ENCODE peak calls at places on chromosome 9, in nine cellular contexts. One of them, this sample, is unnamed.

GRCh38 chr9:33380390-33381094 is 21.8 kb downstream of the AQP7 start:
- DNase-seq in cardiac septum: peak
- DNase-seq in activated CD4-positive, alpha-beta T cell treated with anti-CD3 and anti-CD28 coated beads, Interleukin-2, amount 50 U/mL, for 48 hours: no peak
- DNase-seq in iPS-NIHi11: no peak
- DNase-seq in left kidney: no peak
- DNase-seq in frontal cortex: no peak
- DNase-seq in CD4-positive, CD25-positive, alpha-beta regulatory T cell: no peak
- DNase-seq in endothelial cell: no peak
- DNase-seq in foreskin fibroblast: no peak
- DNase-seq in this sample: no peak

GRCh38 chr9:89753472-89754055 is 148.8 kb downstream of the GADD45G start:
- DNase-seq in activated CD4-positive, alpha-beta T cell treated with anti-CD3 and anti-CD28 coated beads, Interleukin-2, amount 50 U/mL, for 48 hours: no peak
- DNase-seq in endothelial cell: no peak
- DNase-seq in frontal cortex: no peak
- DNase-seq in foreskin fibroblast: no peak
- DNase-seq in cardiac septum: no peak
- DNase-seq in iPS-NIHi11: no peak
- DNase-seq in left kidney: no peak
- DNase-seq in CD4-positive, CD25-positive, alpha-beta regulatory T cell: no peak
- DNase-seq in this sample: no peak

GRCh38 chr9:105053209-105053652 is 125.3 kb upstream of the ABCA1 start:
- DNase-seq in left kidney: no peak
- DNase-seq in CD4-positive, CD25-positive, alpha-beta regulatory T cell: peak
- DNase-seq in frontal cortex: no peak
- DNase-seq in activated CD4-positive, alpha-beta T cell treated with anti-CD3 and anti-CD28 coated beads, Interleukin-2, amount 50 U/mL, for 48 hours: peak
- DNase-seq in iPS-NIHi11: no peak
- DNase-seq in foreskin fibroblast: peak
- DNase-seq in cardiac septum: no peak
- DNase-seq in endothelial cell: no peak
- DNase-seq in this sample: no peak

GRCh38 chr9:32533338-32533737 is 7.3 kb upstream of the RIGI start:
- DNase-seq in CD4-positive, CD25-positive, alpha-beta regulatory T cell: no peak
- DNase-seq in iPS-NIHi11: no peak
- DNase-seq in left kidney: no peak
- DNase-seq in frontal cortex: no peak
- DNase-seq in activated CD4-positive, alpha-beta T cell treated with anti-CD3 and anti-CD28 coated beads, Interleukin-2, amount 50 U/mL, for 48 hours: no peak
- DNase-seq in foreskin fibroblast: no peak
- DNase-seq in endothelial cell: no peak
- DNase-seq in cardiac septum: no peak
- DNase-seq in this sample: no peak

GRCh38 chr9:129379181-129379836 is 201.2 kb upstream of the IER5L start:
- DNase-seq in CD4-positive, CD25-positive, alpha-beta regulatory T cell: no peak
- DNase-seq in endothelial cell: no peak
- DNase-seq in iPS-NIHi11: no peak
- DNase-seq in left kidney: no peak
- DNase-seq in cardiac septum: peak
- DNase-seq in frontal cortex: no peak
- DNase-seq in activated CD4-positive, alpha-beta T cell treated with anti-CD3 and anti-CD28 coated beads, Interleukin-2, amount 50 U/mL, for 48 hours: no peak
- DNase-seq in foreskin fibroblast: no peak
- DNase-seq in this sample: no peak

GRCh38 chr9:136171009-136171800 is 33.7 kb downstream of the LHX3 start:
- DNase-seq in foreskin fibroblast: no peak
- DNase-seq in CD4-positive, CD25-positive, alpha-beta regulatory T cell: no peak
- DNase-seq in iPS-NIHi11: peak
- DNase-seq in left kidney: peak
- DNase-seq in endothelial cell: no peak
- DNase-seq in activated CD4-positive, alpha-beta T cell treated with anti-CD3 and anti-CD28 coated beads, Interleukin-2, amount 50 U/mL, for 48 hours: no peak
- DNase-seq in cardiac septum: no peak
- DNase-seq in frontal cortex: no peak
- DNase-seq in this sample: peak

GRCh38 chr9:35856882-35857281 is 13.3 kb downstream of the OR13J1 start:
- DNase-seq in endothelial cell: no peak
- DNase-seq in cardiac septum: no peak
- DNase-seq in iPS-NIHi11: no peak
- DNase-seq in left kidney: no peak
- DNase-seq in CD4-positive, CD25-positive, alpha-beta regulatory T cell: no peak
- DNase-seq in activated CD4-positive, alpha-beta T cell treated with anti-CD3 and anti-CD28 coated beads, Interleukin-2, amount 50 U/mL, for 48 hours: no peak
- DNase-seq in foreskin fibroblast: no peak
- DNase-seq in frontal cortex: no peak
- DNase-seq in this sample: no peak

GRCh38 chr9:73067074-73067473 is 84.6 kb upstream of the ANXA1 start:
- DNase-seq in left kidney: no peak
- DNase-seq in frontal cortex: no peak
- DNase-seq in cardiac septum: no peak
- DNase-seq in foreskin fibroblast: no peak
- DNase-seq in CD4-positive, CD25-positive, alpha-beta regulatory T cell: no peak
- DNase-seq in iPS-NIHi11: no peak
- DNase-seq in activated CD4-positive, alpha-beta T cell treated with anti-CD3 and anti-CD28 coated beads, Interleukin-2, amount 50 U/mL, for 48 hours: no peak
- DNase-seq in endothelial cell: no peak
- DNase-seq in this sample: no peak

This sample was measured in HT-29.